ENCODE peak calls at places on chromosomes 4 and X, in four cellular contexts. F is H1, N is GM12878, P is K562. Z is an unnamed sample.

GRCh38 chr4:107069049-107069448 is 32.9 kb upstream of the DKK2 start:
- DNase-seq in F (no peak), N (no peak), P (no peak), Z (peak; percentile 7)

GRCh38 chr4:5721923-5722322 is 10.9 kb downstream of the EVC start:
- DNase-seq in F (no peak), N (no peak), P (no peak), Z (no peak)

GRCh38 chrX:39891781-39892180 is 206.0 kb downstream of the BCOR start:
- DNase-seq in F (no peak), N (peak; percentile 67), P (no peak), Z (no peak)

GRCh38 chrX:123976671-123977316 is 15.3 kb downstream of the STAG2 start:
- DNase-seq in F (no peak), N (no peak), P (no peak), Z (peak; percentile 47)

GRCh38 chr4:70754470-70754869 is 32.7 kb downstream of the RUFY3 start:
- DNase-seq in F (no peak), N (no peak), P (no peak), Z (no peak)

GRCh38 chr4:111937368-111937767 is 207.9 kb upstream of the FAM241A start:
- DNase-seq in F (no peak), N (no peak), P (no peak), Z (peak; percentile 2)

GRCh38 chr4:122703868-122704267 is 28.6 kb upstream of the BBS12 start:
- DNase-seq in F (no peak), N (no peak), P (no peak), Z (no peak)

GRCh38 chr4:1766336-1767057 is 26.6 kb upstream of the FGFR3 start:
- DNase-seq in F (peak; percentile 82), N (no peak), P (peak; percentile 50), Z (no peak)

GRCh38 chr4:8377103-8378075 is 63.1 kb downstream of the ACOX3 start:
- DNase-seq in F (no peak), N (no peak), P (no peak), Z (no peak)

GRCh38 chrX:56882581-56882980 is 112.8 kb downstream of the SPIN3 start:
- DNase-seq in F (no peak), N (no peak), P (no peak), Z (no peak)

GRCh38 chr4:108345862-108346530 is 177.3 kb upstream of the LEF1 start:
- DNase-seq in F (no peak), N (no peak), P (no peak), Z (peak; percentile 4)

GRCh38 chrX:23907106-23907495 is 637 bp downstream of the APOO start:
- DNase-seq in F (no peak), N (no peak), P (peak; percentile 28), Z (no peak)

GRCh38 chr4:125198916-125199315 is 115.8 kb upstream of the FAT4 start:
- DNase-seq in F (no peak), N (no peak), P (no peak), Z (peak; percentile 37)

GRCh38 chr4:88166608-88167007 is 8.2 kb upstream of the ABCG2 start:
- DNase-seq in F (no peak), N (no peak), P (no peak), Z (no peak)

GRCh38 chr4:8537041-8537461 is 43.1 kb upstream of the GPR78 start:
- DNase-seq in F (no peak), N (peak; percentile 92), P (no peak), Z (peak; percentile 90)

GRCh38 chr4:633406-633805 is 8.0 kb downstream of the PDE6B start:
- DNase-seq in F (no peak), N (no peak), P (no peak), Z (no peak)

GRCh38 chr4:98838977-98839618 is 89.8 kb downstream of the EIF4E start:
- DNase-seq in F (no peak), N (no peak), P (peak; percentile 29), Z (peak; percentile 15)

GRCh38 chrX:150202641-150203248 is 160.4 kb upstream of the MAMLD1 start:
- DNase-seq in F (no peak), N (no peak), P (no peak), Z (peak; percentile 63)

GRCh38 chrX:1462596-1463251 is 10.0 kb upstream of the ASMTL start:
- DNase-seq in F (peak; percentile 26), N (no peak), P (no peak), Z (peak; percentile 64)

GRCh38 chr4:173182403-173182802 is 13.8 kb downstream of the GALNT7 start:
- DNase-seq in F (no peak), N (no peak), P (no peak), Z (peak; percentile 88)

GRCh38 chr4:156495836-156496235 is 475.8 kb downstream of the PDGFC start:
- DNase-seq in F (no peak), N (no peak), P (no peak), Z (no peak)

GRCh38 chr4:38449506-38450174 is 214.4 kb upstream of the KLF3 start:
- DNase-seq in F (no peak), N (no peak), P (no peak), Z (peak; percentile 5)

GRCh38 chr4:137454767-137455166 is 77.5 kb downstream of the PCDH18 start:
- DNase-seq in F (no peak), N (no peak), P (no peak), Z (no peak)

GRCh38 chr4:103757631-103758030 is 37.8 kb upstream of the TACR3 start:
- DNase-seq in F (no peak), N (no peak), P (no peak), Z (no peak)

GRCh38 chr4:156197216-156197615 is 243.6 kb upstream of the CTSO start:
- DNase-seq in F (no peak), N (no peak), P (no peak), Z (no peak)

GRCh38 chr4:911221-911751 is 20.8 kb downstream of the GAK start:
- DNase-seq in F (no peak), N (no peak), P (no peak), Z (no peak)

GRCh38 chrX:19291086-19291485 is 52.6 kb upstream of the PDHA1 start:
- DNase-seq in F (no peak), N (no peak), P (no peak), Z (no peak)

GRCh38 chrX:43876680-43877079 is 5.6 kb downstream of the MAOB start:
- DNase-seq in F (no peak), N (no peak), P (no peak), Z (no peak)

GRCh38 chrX:43878902-43879526 is 3.2 kb downstream of the MAOB start:
- DNase-seq in F (no peak), N (no peak), P (no peak), Z (no peak)

GRCh38 chrX:43881410-43882293 is 598 bp downstream of the MAOB start:
- DNase-seq in F (no peak), N (no peak), P (no peak), Z (no peak)

GRCh38 chrX:43882294-43882681 is at the start of gene MAOB:
- DNase-seq in F (peak; percentile 55), N (no peak), P (peak; percentile 50), Z (no peak)

GRCh38 chrX:43880439-43880838 is 1.8 kb downstream of the MAOB start:
- DNase-seq in F (no peak), N (no peak), P (no peak), Z (no peak)
- TF ChIP-seq CHD1 in F (no peak), N (no peak), P (no peak), Z (no peak)

DNA sequence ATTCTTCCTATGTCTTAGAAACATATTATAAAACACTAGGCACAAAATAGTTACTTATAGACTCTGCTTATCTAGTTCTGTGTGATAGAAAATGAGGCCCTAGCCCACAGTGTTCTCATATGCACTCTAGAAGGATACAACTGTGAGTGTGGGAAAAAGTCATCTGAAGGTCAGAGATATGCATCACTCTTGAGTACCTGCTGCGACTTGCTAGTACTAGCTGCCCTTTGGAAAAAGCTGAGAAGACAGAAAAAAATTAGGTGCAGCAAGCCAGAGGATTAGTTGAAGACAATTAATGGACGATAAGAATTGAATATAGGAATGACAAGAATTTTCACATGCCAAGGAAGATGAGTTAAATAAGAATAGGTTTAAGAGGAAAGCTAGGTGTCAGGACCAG is 61.3 kb downstream of the MTHFD2L start:
- DNase-seq in F (no peak), N (no peak), P (no peak), Z (no peak)
- TF ChIP-seq CHD1 in F (no peak), N (no peak), P (no peak), Z (no peak)

GRCh38 chr4:153401501-153401900 is 57.0 kb downstream of the MND1 start:
- DNase-seq in F (no peak), N (no peak), P (no peak), Z (no peak)

GRCh38 chr4:153399358-153399757 is 54.9 kb downstream of the MND1 start:
- DNase-seq in F (no peak), N (no peak), P (no peak), Z (no peak)

GRCh38 chr4:153403761-153404160 is 59.3 kb downstream of the MND1 start:
- DNase-seq in F (no peak), N (no peak), P (no peak), Z (peak; percentile 21)

GRCh38 chr4:153398713-153399112 is 54.2 kb downstream of the MND1 start:
- DNase-seq in F (no peak), N (no peak), P (no peak), Z (no peak)

DNA sequence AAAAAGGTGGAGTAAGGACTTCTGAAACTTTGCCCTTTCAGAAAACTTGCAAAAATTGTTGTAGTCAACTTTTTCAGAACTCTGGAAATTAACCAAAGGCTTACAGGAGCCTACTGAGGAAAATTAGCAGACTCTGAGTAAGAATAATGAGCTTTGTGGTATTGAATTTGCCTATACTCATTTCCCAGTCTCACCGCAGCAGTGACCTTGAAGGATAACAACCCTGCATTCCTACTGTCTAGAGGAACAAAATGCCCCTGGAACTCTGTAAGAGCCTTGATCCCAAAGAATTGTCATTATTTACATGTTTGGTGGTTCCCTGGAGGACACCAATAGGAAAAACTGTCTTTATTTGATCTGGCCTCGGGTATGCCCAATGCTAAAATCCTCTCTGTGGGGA is 57.9 kb downstream of the MND1 start:
- DNase-seq in F (no peak), N (no peak), P (no peak), Z (no peak)
- TF ChIP-seq CHD1 in F (no peak), N (no peak), P (no peak), Z (no peak)

DNA sequence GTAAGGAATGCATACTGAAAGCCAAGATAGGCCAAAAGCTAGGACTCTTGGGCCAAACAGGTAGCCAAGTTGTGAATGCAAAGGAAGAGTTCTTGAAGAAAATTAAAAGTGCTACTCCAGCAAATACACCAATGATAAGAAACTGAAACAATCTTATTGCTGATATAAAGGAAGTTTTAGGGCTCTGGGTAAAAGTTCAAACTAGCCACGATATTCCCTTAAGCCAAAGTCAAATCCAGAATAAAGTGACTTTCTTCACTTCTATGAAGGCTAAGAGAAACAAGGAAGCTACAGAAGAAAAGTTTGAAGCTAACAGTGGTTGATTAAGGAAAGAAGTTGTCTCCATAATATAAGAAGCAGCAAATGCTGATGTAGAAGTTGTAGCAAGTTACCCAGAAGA is 397.6 kb downstream of the PACRGL start:
- DNase-seq in F (no peak), N (no peak), P (no peak), Z (no peak)
- TF ChIP-seq CHD1 in F (no peak), N (no peak), P (no peak), Z (no peak)

GRCh38 chr4:3256230-3257124 is 7.5 kb downstream of the MSANTD1 start:
- DNase-seq in F (peak; percentile 30), N (no peak), P (no peak), Z (no peak)
- TF ChIP-seq CHD1 in F (no peak), N (no peak), P (no peak), Z (no peak)

GRCh38 chrX:11724122-11725017 is 33.7 kb upstream of the MSL3 start:
- DNase-seq in F (no peak), N (no peak), P (peak; percentile 25), Z (peak; percentile 41)
- TF ChIP-seq CHD1 in F (no peak), N (no peak), P (no peak), Z (no peak)

Z was measured in IMR-90.